ENCODE peak calls at places on chromosomes 3 and 15, in five cellular contexts. U, Z, M, B and L are unnamed samples.

GRCh38 chr15:98067339-98067738 is 106.8 kb downstream of the ARRDC4 start:
- DNase-seq in M (no peak), B (no peak), Z (no peak), U (no peak), L (no peak)

GRCh38 chr15:48393650-48394049 is 62.4 kb downstream of the DUT start:
- DNase-seq in B (no peak), M (peak), Z (no peak), U (no peak), L (no peak)

GRCh38 chr15:82531496-82532382 is 8.5 kb downstream of the RPS17 start:
- DNase-seq in B (no peak), M (peak), Z (no peak), U (no peak), L (no peak)

GRCh38 chr15:25784141-25784540 is 79.0 kb downstream of the ATP10A start:
- DNase-seq in Z (no peak), M (no peak), U (no peak), B (no peak), L (no peak)

GRCh38 chr3:97872209-97873042 is 50.6 kb downstream of the CRYBG3 start:
- DNase-seq in Z (no peak), M (no peak), U (no peak), B (peak), L (no peak)

GRCh38 chr3:100089802-100090668 is 24.3 kb downstream of the FILIP1L start:
- DNase-seq in B (peak), Z (no peak), M (no peak), U (no peak), L (no peak)

GRCh38 chr3:67000006-67000405 is 1.9 kb downstream of the KBTBD8 start:
- DNase-seq in M (no peak), U (no peak), B (peak), Z (no peak), L (no peak)

GRCh38 chr3:184688251-184688851 is 23.5 kb downstream of the MAGEF1 start:
- DNase-seq in B (peak), M (no peak), Z (no peak), U (no peak), L (no peak)

GRCh38 chr3:116863842-116864626 is 154.5 kb downstream of the TUSC7 start:
- DNase-seq in B (peak), U (no peak), Z (no peak), M (no peak), L (no peak)

GRCh38 chr15:59707619-59708018 is 18.5 kb upstream of the BNIP2 start:
- DNase-seq in M (no peak), Z (no peak), B (no peak), U (no peak), L (no peak)

GRCh38 chr3:38755130-38755529 is 60.9 kb downstream of the SCN10A start:
- DNase-seq in M (no peak), B (peak), Z (no peak), U (no peak), L (no peak)

GRCh38 chr15:82556315-82557035 is 16.2 kb upstream of the RPS17 start:
- DNase-seq in U (no peak), M (no peak), Z (no peak), B (no peak), L (no peak)

GRCh38 chr3:18825586-18826157 is 322.6 kb upstream of the KCNH8 start:
- DNase-seq in Z (no peak), B (no peak), M (no peak), U (no peak), L (no peak)

GRCh38 chr3:107662109-107662477 is 139.3 kb downstream of the BBX start:
- DNase-seq in M (no peak), Z (no peak), B (peak), U (no peak), L (no peak)

GRCh38 chr15:70796516-70797310 is 33.4 kb upstream of the UACA start:
- DNase-seq in Z (no peak), B (no peak), M (no peak), U (no peak), L (no peak)

GRCh38 chr15:70793694-70794093 is 30.3 kb upstream of the UACA start:
- DNase-seq in Z (no peak), B (no peak), U (no peak), M (no peak), L (no peak)

GRCh38 chr15:70794596-70795310 is 31.4 kb upstream of the UACA start:
- DNase-seq in Z (no peak), U (no peak), B (peak), M (no peak), L (no peak)

GRCh38 chr15:70797464-70797863 is 34.1 kb upstream of the UACA start:
- DNase-seq in B (no peak), Z (no peak), U (no peak), M (no peak), L (no peak)

DNA sequence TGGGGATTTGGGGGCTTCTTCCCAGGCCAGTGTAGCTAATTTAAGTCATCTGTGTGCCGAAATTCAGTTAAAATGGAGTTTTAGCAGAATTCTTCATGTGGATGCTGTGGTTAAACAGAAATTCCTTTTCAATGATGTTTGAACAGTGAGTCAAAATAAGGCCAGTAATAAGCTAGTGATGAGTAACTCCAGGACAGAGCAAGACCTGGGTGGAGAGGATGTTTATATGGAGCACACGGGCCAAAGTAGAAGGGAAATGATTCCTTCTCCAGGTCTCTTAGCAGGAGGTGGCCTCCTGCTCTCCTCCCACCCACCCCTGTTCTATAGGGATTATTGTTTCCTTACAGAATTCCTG is 31.9 kb upstream of the UACA start:
- DNase-seq in M (no peak), B (peak), Z (no peak), U (no peak), L (no peak)
- H3K27ac ChIP-seq in M (peak), B (peak), Z (peak), U (peak), L (no peak)

DNA sequence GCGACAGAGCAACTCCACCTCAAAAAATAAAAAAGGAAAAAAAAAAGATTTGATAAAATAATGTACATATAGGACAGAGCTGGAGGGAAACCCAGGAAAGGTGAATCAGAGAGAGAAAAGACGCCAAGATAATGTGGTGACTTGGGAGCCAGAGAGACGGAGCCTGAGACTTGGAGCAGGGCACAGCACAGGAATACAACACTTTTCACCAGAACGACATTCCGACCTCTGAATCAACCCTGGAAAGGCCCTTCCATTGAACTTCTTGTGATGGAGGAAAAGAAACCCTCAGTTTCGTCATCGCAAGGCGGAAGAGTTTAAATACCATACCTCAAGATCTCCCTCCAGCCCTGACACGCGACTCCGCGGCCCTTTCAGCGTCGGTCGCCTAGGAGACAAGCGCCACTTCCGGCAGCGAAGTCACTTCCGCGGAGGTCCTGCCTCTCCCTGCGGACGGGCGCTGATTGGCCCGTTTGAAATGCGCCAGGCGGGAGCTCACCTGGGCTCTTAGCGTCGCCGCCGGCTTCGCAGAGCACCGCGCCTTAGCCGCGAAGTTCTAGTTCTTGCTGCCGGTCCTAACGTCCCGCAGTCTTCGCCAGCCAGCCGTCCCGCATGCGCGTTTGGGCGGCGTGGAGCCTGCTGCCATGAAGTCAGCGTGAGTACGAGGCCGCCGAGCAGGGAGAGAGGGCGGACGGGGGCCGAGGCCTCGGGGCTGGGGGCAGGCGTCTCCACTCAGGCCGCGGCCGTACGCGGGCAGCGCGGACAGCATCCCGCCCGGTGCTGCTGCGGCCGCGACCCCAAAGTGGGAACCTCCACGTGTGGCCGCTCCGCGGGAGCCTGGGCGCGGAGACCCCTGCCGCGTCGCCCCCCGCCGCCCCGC is at the start of gene KIF23:
- DNase-seq in U (peak), B (peak), M (peak), Z (peak), L (peak)
- H3K27ac ChIP-seq in U (peak), B (peak), M (no peak), Z (peak), L (no peak)

GRCh38 chr15:75335705-75336355 is at the start of gene COMMD4:
- DNase-seq in M (peak), U (peak), Z (peak), B (peak), L (peak)
- H3K27ac ChIP-seq in M (no peak), U (peak), Z (peak), B (peak), L (peak)

GRCh38 chr15:40337597-40337996 is 3.1 kb downstream of the CCDC9B start:
- DNase-seq in U (no peak), Z (no peak), M (peak), B (no peak), L (no peak)
- H3K27ac ChIP-seq in U (peak), Z (peak), M (no peak), B (peak), L (no peak)

GRCh38 chr3:46934067-46934466 is 42.5 kb downstream of the CCDC12 start:
- DNase-seq in U (no peak), B (no peak), Z (no peak), M (no peak), L (no peak)
- H3K27ac ChIP-seq in U (peak), B (no peak), Z (peak), M (no peak), L (no peak)

GRCh38 chr3:128471720-128472119 is 5.0 kb upstream of the DNAJB8 start:
- DNase-seq in Z (no peak), B (no peak), U (no peak), M (no peak), L (no peak)

GRCh38 chr3:128469128-128469527 is 2.4 kb upstream of the DNAJB8 start:
- DNase-seq in M (no peak), U (no peak), Z (no peak), B (no peak), L (no peak)

GRCh38 chr3:128468285-128468790 is 1.6 kb upstream of the DNAJB8 start:
- DNase-seq in B (no peak), Z (no peak), M (no peak), U (no peak), L (no peak)

GRCh38 chr3:128469584-128469983 is 2.9 kb upstream of the DNAJB8 start:
- DNase-seq in B (no peak), U (no peak), Z (no peak), M (no peak), L (no peak)

GRCh38 chr3:128470134-128470915 is 3.6 kb upstream of the DNAJB8 start:
- DNase-seq in Z (no peak), B (no peak), M (no peak), U (no peak), L (no peak)
- H3K27ac ChIP-seq in Z (no peak), B (no peak), M (no peak), U (no peak), L (no peak)

GRCh38 chr3:120348065-120348980 is 831 bp downstream of the LRRC58 start:
- DNase-seq in M (no peak), Z (no peak), B (no peak), U (no peak), L (no peak)
- H3K27ac ChIP-seq in M (peak), Z (peak), B (peak), U (peak), L (peak)

GRCh38 chr3:54358969-54359648 is 236.8 kb downstream of the CACNA2D3 start:
- DNase-seq in B (no peak), M (no peak), Z (no peak), U (no peak), L (no peak)

GRCh38 chr3:54360320-54360719 is 238.0 kb downstream of the CACNA2D3 start:
- DNase-seq in M (no peak), U (no peak), B (no peak), Z (no peak), L (no peak)

GRCh38 chr3:54357307-54357706 is 235.0 kb downstream of the CACNA2D3 start:
- DNase-seq in B (no peak), Z (no peak), M (no peak), U (no peak), L (no peak)

GRCh38 chr3:54356299-54357037 is 234.1 kb downstream of the CACNA2D3 start:
- DNase-seq in U (no peak), M (no peak), B (no peak), Z (no peak), L (no peak)

GRCh38 chr3:54358327-54358726 is 236.0 kb downstream of the CACNA2D3 start:
- DNase-seq in B (no peak), M (no peak), U (no peak), Z (no peak), L (no peak)
- H3K27ac ChIP-seq in B (no peak), M (no peak), U (no peak), Z (no peak), L (no peak)